ENCODE peak calls at places on chromosomes 3 and 15, in six cellular contexts. Q is neuronal stem cell, T is H1, I is mesendoderm, K is mesenchymal stem cell, W is H9. X is an unnamed sample.

GRCh38 chr15:39235084-39235795 is 345.6 kb upstream of the THBS1 start:
- DNase-seq in Q (no peak), T (no peak), I (no peak), K (peak), W (no peak), X (peak)

GRCh38 chr3:194277547-194278091 is 73.5 kb downstream of the CPN2 start:
- DNase-seq in Q (no peak), T (no peak), I (no peak), K (peak), W (peak), X (peak)

GRCh38 chr3:141280086-141280485 is 48.5 kb downstream of the PXYLP1 start:
- DNase-seq in Q (no peak), T (no peak), I (no peak), K (peak), W (no peak), X (peak)

GRCh38 chr3:185914911-185915629 is 22.7 kb downstream of the TRA2B start:
- DNase-seq in Q (no peak), T (no peak), I (no peak), K (peak), W (no peak), X (no peak)

GRCh38 chr15:35622641-35623340 is 76.8 kb upstream of the DPH6 start:
- DNase-seq in Q (no peak), T (no peak), I (no peak), K (no peak), W (no peak), X (no peak)

GRCh38 chr3:143924522-143925381 is 46.9 kb upstream of the DIPK2A start:
- DNase-seq in Q (no peak), T (no peak), I (no peak), K (no peak), W (no peak), X (no peak)

GRCh38 chr3:94225176-94225742 is 162.4 kb downstream of the NSUN3 start:
- DNase-seq in Q (no peak), T (no peak), I (no peak), K (peak), W (no peak), X (no peak)

GRCh38 chr3:134430950-134431445 is 54.8 kb downstream of the ANAPC13 start:
- DNase-seq in Q (no peak), T (no peak), I (no peak), K (no peak), W (no peak), X (peak)

GRCh38 chr3:128486692-128487537 is 6.1 kb downstream of the GATA2 start:
- DNase-seq in Q (no peak), T (no peak), I (peak), K (peak), W (peak), X (peak)

GRCh38 chr3:23996058-23996457 is 51.0 kb downstream of the NR1D2 start:
- DNase-seq in Q (no peak), T (no peak), I (no peak), K (peak), W (no peak), X (peak)

GRCh38 chr3:134772591-134772990 is 22.5 kb upstream of the EPHB1 start:
- DNase-seq in Q (no peak), T (peak), I (peak), K (no peak), W (no peak), X (no peak)

GRCh38 chr15:80418892-80419537 is 14.8 kb downstream of the ARNT2 start:
- DNase-seq in Q (no peak), T (no peak), I (peak), K (peak), W (no peak), X (peak)

GRCh38 chr3:129829640-129830039 is 63.9 kb downstream of the TMCC1 start:
- DNase-seq in Q (peak), T (no peak), I (peak), K (peak), W (peak), X (peak)

GRCh38 chr3:142777927-142778326 is 54.1 kb downstream of the TRPC1 start:
- DNase-seq in Q (no peak), T (no peak), I (peak), K (no peak), W (no peak), X (no peak)

GRCh38 chr15:52277575-52277974 is 18.0 kb downstream of the MYO5C start:
- DNase-seq in Q (no peak), T (no peak), I (no peak), K (no peak), W (no peak), X (no peak)
- H2BK15ac ChIP-seq in Q (no peak), T (no peak), I (no peak), K (no peak), W (no peak), X (no peak)

GRCh38 chr3:148240351-148240750 is 457.4 kb upstream of the AGTR1 start:
- DNase-seq in Q (no peak), T (no peak), I (no peak), K (no peak), W (no peak), X (no peak)
- H2BK15ac ChIP-seq in Q (no peak), T (no peak), I (no peak), K (no peak), W (no peak), X (no peak)

GRCh38 chr3:107387555-107387954 is 10.3 kb downstream of the CCDC54 start:
- DNase-seq in Q (no peak), T (no peak), I (no peak), K (peak), W (no peak), X (peak)

GRCh38 chr3:107394502-107394901 is 17.3 kb downstream of the CCDC54 start:
- DNase-seq in Q (no peak), T (no peak), I (peak), K (no peak), W (no peak), X (no peak)

GRCh38 chr3:107392549-107393165 is 15.4 kb downstream of the CCDC54 start:
- DNase-seq in Q (no peak), T (no peak), I (peak), K (peak), W (no peak), X (peak)
- H2BK15ac ChIP-seq in Q (no peak), T (no peak), I (no peak), K (no peak), W (no peak), X (peak)

DNA sequence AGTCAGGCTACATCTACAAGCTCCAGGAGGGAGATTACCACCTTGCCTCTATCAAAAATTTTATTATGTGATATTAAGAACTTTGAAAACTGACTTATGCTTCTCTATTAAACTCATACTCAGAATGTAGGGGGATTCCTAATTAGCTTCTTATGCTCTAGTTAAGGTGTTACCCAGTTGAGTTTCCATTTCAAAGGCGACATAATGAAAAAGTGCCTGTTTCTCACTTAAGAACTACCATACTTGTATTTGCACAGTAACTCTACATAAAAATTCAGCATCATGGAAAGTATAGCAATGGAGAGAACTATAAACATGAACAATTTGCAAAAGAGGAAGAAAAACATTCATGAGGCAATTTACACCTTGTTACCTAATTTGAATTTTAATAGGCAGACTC is 739.1 kb downstream of the ZPLD1 start:
- DNase-seq in Q (no peak), T (no peak), I (no peak), K (no peak), W (no peak), X (no peak)
- H2BK15ac ChIP-seq in Q (no peak), T (no peak), I (no peak), K (no peak), W (no peak), X (no peak)

DNA sequence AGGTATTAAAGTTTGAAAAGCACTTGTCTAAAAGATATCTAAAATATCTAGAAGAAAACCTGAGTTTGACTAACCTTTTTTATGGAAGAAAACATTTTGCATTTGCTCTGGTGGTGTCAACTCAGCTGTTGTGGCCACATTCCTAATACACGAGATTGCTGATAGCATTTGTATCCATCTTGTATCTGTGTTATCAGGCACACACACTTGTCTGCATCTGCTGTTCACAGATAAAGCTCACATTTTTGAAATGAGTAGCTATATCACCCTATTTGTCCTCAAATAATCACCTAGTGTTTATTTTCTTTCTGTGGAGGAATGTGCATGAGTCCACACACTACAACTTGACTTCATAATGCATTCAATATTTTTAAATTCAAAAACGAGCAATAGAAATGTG is 632.3 kb upstream of the NR2F2 start:
- DNase-seq in Q (no peak), T (no peak), I (no peak), K (no peak), W (no peak), X (peak)
- H2BK15ac ChIP-seq in Q (no peak), T (no peak), I (no peak), K (no peak), W (no peak), X (no peak)

GRCh38 chr3:53705024-53705750 is 141.0 kb downstream of the CHDH start:
- DNase-seq in Q (no peak), T (peak), I (no peak), K (no peak), W (peak), X (no peak)

GRCh38 chr3:53705774-53706173 is 140.4 kb downstream of the CHDH start:
- DNase-seq in Q (no peak), T (peak), I (no peak), K (no peak), W (peak), X (no peak)

GRCh38 chr3:53704363-53704725 is 141.9 kb downstream of the CHDH start:
- DNase-seq in Q (no peak), T (peak), I (no peak), K (no peak), W (peak), X (no peak)

GRCh38 chr3:53702776-53703175 is 143.4 kb downstream of the CHDH start:
- DNase-seq in Q (no peak), T (peak), I (no peak), K (no peak), W (no peak), X (no peak)

DNA sequence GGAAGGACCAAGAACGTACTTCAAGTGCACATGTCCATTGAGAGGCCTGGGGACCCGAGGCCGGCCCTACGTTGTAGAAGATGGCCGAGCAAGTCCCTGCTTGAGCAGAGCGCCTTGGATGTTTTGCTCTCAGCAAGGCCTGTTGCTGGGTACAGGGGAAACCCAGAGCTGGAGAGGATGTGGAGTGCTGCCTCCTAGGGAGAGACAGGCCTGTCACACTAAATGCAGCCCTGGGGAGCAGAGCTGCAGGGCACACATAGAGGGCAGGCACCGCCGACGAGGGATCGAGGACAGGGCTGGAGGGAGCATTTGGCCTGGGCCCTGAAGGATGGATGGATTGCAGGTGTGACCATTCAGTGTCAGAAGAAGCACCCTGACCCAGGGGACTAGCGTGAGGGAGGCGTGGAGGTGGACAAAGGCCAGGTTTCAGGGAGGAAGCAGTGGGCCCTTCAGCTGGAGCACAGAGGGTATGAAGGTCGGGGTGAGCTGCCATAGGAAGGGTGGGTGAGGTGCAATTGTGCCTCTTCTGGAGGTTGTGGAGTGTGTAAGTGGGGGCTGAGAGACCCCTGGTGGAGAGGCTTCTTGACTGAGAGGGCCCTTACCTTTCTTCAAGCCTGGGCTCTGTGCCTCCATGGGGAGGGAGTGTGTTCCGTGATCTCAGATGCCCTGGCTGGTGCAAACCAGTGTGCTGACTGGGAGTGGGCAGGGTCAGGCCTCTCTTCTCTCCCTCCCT is 142.4 kb downstream of the CHDH start:
- DNase-seq in Q (no peak), T (peak), I (peak), K (no peak), W (no peak), X (no peak)
- H2BK15ac ChIP-seq in Q (peak), T (no peak), I (no peak), K (no peak), W (no peak), X (no peak)

GRCh38 chr3:81663114-81663513 is 98.3 kb downstream of the GBE1 start:
- DNase-seq in Q (no peak), T (no peak), I (no peak), K (no peak), W (no peak), X (no peak)

GRCh38 chr3:81658322-81658997 is 103.0 kb downstream of the GBE1 start:
- DNase-seq in Q (no peak), T (no peak), I (no peak), K (no peak), W (no peak), X (no peak)

DNA sequence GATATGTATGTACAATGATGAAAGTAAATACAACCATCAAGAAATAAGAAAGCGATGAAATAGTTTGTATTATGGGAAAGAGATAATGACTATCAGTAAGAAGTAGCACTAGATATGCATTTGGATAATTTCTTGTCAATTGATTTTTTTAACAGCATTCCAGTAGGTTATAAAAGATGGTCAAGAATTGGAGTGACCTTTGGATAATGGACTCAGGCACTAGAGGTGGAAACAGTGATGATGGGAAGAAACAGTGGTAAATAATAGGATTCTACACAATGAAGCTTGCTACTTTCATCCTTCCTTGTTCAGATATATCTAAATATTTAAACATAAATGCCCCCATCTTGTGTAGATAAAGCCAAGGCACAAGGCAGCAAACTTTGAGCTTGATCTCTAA is 101.4 kb downstream of the GBE1 start:
- DNase-seq in Q (no peak), T (no peak), I (no peak), K (no peak), W (no peak), X (no peak)
- H2BK15ac ChIP-seq in Q (no peak), T (no peak), I (no peak), K (no peak), W (no peak), X (no peak)

DNA sequence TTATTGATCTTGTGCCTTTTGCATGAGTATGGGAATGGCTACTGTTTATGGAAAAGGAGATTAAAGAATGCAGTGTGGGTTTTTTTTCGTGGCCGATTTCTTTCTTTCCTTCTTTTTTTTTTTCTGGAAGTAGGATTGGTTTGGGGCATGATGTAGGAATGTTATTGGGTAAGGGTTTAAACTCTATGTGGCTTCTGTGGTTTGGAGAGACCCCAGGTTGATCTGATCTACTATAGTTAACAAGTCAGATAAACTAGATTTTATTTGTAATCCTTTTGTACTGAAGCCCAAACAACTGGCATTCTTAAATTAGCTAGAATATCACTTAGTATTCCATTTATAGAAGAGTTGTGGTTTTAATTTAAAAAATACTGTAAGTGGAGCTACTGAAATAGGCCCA is 304.8 kb downstream of the LPP start:
- DNase-seq in Q (no peak), T (no peak), I (no peak), K (no peak), W (no peak), X (no peak)
- H2BK15ac ChIP-seq in Q (no peak), T (no peak), I (no peak), K (no peak), W (no peak), X (no peak)